ENCODE peak calls at places on chromosomes 16 and 17, in eight cellular contexts. N, V, K, F, E, T, R and L are unnamed samples. For H3K4me1, the result is how much of the 10 kb centered on the place peaks cover.

GRCh38 chr17:72249441-72249840 is 128.6 kb downstream of the SOX9 start:
- DNase-seq in V (no peak), T (no peak), N (no peak), E (peak), R (peak), K (no peak), F (no peak), L (peak)

GRCh38 chr16:20781697-20782096 is 17.9 kb downstream of the ACSM3 start:
- DNase-seq in K (no peak), N (no peak), V (no peak), T (no peak), R (no peak), F (no peak), E (no peak), L (no peak)

GRCh38 chr17:50687200-50688066 is 20.3 kb downstream of the ANKRD40 start:
- DNase-seq in F (no peak), K (no peak), N (no peak), R (no peak), V (no peak), T (peak), E (no peak), L (no peak)

GRCh38 chr16:89449726-89450335 is 40.5 kb downstream of the ANKRD11 start:
- DNase-seq in R (no peak), F (peak), T (peak), K (no peak), E (no peak), N (no peak), V (no peak), L (peak)

GRCh38 chr17:77363821-77364361 is 223.1 kb downstream of the SEC14L1 start:
- DNase-seq in K (peak), R (no peak), F (peak), V (no peak), T (peak), E (no peak), N (peak), L (no peak)

GRCh38 chr16:49116873-49117272 is 164.8 kb downstream of the CBLN1 start:
- DNase-seq in K (no peak), F (no peak), V (no peak), T (no peak), E (no peak), R (no peak), N (no peak), L (peak)

GRCh38 chr17:7122386-7122785 is 7.8 kb upstream of the ASGR2 start:
- DNase-seq in N (no peak), E (no peak), R (no peak), K (no peak), F (peak), V (no peak), T (no peak), L (no peak)

GRCh38 chr17:14387036-14387435 is 86.2 kb downstream of the HS3ST3B1 start:
- DNase-seq in T (no peak), E (no peak), K (no peak), F (no peak), N (no peak), V (no peak), R (no peak), L (no peak)

GRCh38 chr17:74332763-74333220 is 6.8 kb downstream of the KIF19 start:
- DNase-seq in F (no peak), N (no peak), R (peak), K (no peak), V (no peak), E (peak), T (no peak), L (no peak)

GRCh38 chr17:39261286-39261685 is 35.5 kb upstream of the STAC2 start:
- DNase-seq in V (no peak), N (no peak), T (no peak), F (no peak), K (no peak), R (no peak), E (no peak), L (no peak)

GRCh38 chr16:2296662-2297505 is 29.0 kb upstream of the RNPS1 start:
- DNase-seq in E (peak), V (peak), K (no peak), R (no peak), F (no peak), T (peak), N (peak), L (no peak)

GRCh38 chr17:50944054-50944901 is 78.1 kb upstream of the TOB1 start:
- DNase-seq in N (peak), E (peak), T (peak), V (peak), F (peak), K (peak), R (peak), L (no peak)

GRCh38 chr16:67528870-67529638 is 425 bp downstream of the RIPOR1 start:
- DNase-seq in F (peak), V (peak), K (no peak), R (peak), E (peak), T (peak), N (no peak), L (no peak)

GRCh38 chr17:77651983-77652382 is 306.5 kb upstream of the TNRC6C start:
- DNase-seq in F (no peak), R (no peak), V (no peak), K (no peak), T (no peak), N (no peak), E (no peak), L (no peak)

GRCh38 chr16:11687606-11688519 is 19.6 kb downstream of the SNN start:
- DNase-seq in R (no peak), F (no peak), T (no peak), V (no peak), N (no peak), E (no peak), K (no peak), L (no peak)

GRCh38 chr16:84220851-84221250 is 19.0 kb downstream of the KCNG4 start:
- DNase-seq in K (no peak), F (peak), E (no peak), V (no peak), T (peak), N (no peak), R (no peak), L (no peak)

GRCh38 chr17:37220609-37220953 is 155.2 kb upstream of the C17orf78 start:
- DNase-seq in F (peak), K (peak), E (no peak), T (no peak), N (no peak), V (peak), R (peak), L (no peak)

GRCh38 chr17:38587956-38588771 is 17.6 kb downstream of the SRCIN1 start:
- DNase-seq in R (no peak), N (no peak), V (no peak), T (no peak), K (no peak), E (no peak), F (no peak), L (no peak)

GRCh38 chr16:69143116-69143515 is 10.7 kb downstream of the UTP4 start:
- DNase-seq in R (peak), E (peak), V (no peak), K (no peak), T (no peak), N (no peak), F (no peak), L (no peak)

GRCh38 chr17:40103082-40103741 is 2.8 kb upstream of the NR1D1 start:
- DNase-seq in R (no peak), F (no peak), E (peak), K (no peak), T (no peak), V (no peak), N (peak), L (no peak)

GRCh38 chr17:61407211-61407911 is 7.7 kb downstream of the TBX2 start:
- DNase-seq in K (no peak), E (no peak), N (peak), T (no peak), R (no peak), V (peak), F (peak), L (no peak)

GRCh38 chr17:67441052-67441738 is 64.1 kb downstream of the PITPNC1 start:
- DNase-seq in V (no peak), R (peak), K (peak), F (peak), T (peak), E (peak), N (no peak), L (no peak)

GRCh38 chr16:83810906-83811305 is 3.1 kb downstream of the HSBP1 start:
- DNase-seq in E (no peak), V (no peak), K (no peak), T (peak), F (no peak), N (no peak), R (no peak), L (no peak)

GRCh38 chr17:77131919-77132318 is 8.8 kb upstream of the SEC14L1 start:
- DNase-seq in R (no peak), V (no peak), F (peak), N (no peak), T (no peak), K (no peak), E (no peak), L (peak)

GRCh38 chr16:27805828-27806351 is 255.9 kb downstream of the KATNIP start:
- DNase-seq in F (no peak), T (no peak), N (no peak), E (no peak), V (no peak), K (no peak), R (no peak), L (no peak)

GRCh38 chr17:68840073-68840472 is 115.1 kb downstream of the ABCA8 start:
- DNase-seq in F (no peak), K (no peak), T (no peak), V (no peak), R (no peak), N (no peak), E (no peak), L (no peak)
- H3K4me1 ChIP-seq in F (under half), K (under half), T (under half), V (under half), R (under half), N (under half), E (under half), L (under half)

GRCh38 chr16:31291376-31291775 is 31.6 kb downstream of the ITGAM start:
- DNase-seq in T (peak), E (no peak), F (no peak), K (no peak), N (no peak), V (no peak), R (no peak), L (no peak)
- TF ChIP-seq CTCF in T (no peak), E (no peak), F (no peak), K (no peak), N (no peak), V (no peak), R (no peak), L (no peak)

GRCh38 chr17:64130559-64131001 is 636 bp upstream of the ERN1 start:
- DNase-seq in F (peak), K (peak), E (peak), R (peak), T (peak), N (peak), V (no peak), L (peak)
- H3K27ac ChIP-seq in F (peak), K (peak), E (peak), R (peak), T (peak), N (peak), V (no peak), L (peak)

DNA sequence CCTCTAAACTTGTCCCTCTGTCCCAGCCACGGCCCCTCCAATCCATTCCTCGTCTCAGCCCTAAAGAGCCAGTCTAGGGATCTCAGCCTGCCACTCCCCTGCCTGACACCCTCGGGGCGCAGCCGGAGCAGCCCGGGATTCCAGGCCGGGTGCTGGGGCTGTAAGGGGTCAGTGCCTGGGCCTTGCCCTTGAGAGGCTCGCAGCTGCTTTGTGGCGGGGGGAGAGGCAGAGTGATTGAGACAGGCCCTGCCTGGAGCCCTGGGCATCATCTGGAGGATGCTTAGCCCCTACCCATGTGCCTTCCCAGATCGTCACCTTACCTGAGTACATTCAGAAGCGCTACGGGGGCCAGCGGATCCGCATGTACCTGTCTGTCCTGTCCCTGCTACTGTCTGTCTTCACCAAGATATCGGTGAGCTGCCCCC is 8.3 kb downstream of the SLC5A10 start:
- DNase-seq in E (no peak), F (no peak), V (no peak), K (no peak), R (no peak), T (no peak), N (peak), L (no peak)
- H3K4me1 ChIP-seq in E (under half), F (under half), V (under half), K (under half), R (under half), T (under half), N (under half), L (under half)

DNA sequence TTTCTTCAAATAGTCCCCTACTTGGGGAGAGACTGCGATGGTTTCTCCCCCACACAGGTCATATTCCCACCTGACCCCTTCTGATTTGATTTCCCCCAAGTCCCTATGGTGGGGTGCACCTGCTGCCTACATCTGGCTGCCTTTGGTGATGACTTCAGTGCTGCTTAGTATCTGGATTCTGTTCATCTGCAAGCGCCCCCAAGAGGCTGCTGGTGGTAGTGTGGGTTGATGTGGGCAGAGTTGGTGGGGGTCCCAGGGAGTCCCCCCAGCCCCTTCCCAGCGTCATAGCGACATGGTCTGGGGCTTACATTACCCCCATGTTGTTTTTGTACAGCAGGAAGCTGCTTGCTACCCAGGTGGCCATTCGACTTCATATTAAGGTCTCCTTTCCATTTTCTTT is 99.2 kb downstream of the NTN1 start:
- DNase-seq in K (no peak), F (no peak), V (no peak), T (no peak), N (no peak), E (no peak), R (no peak), L (no peak)
- TF ChIP-seq CTCF in K (no peak), F (no peak), V (peak), T (peak), N (peak), E (no peak), R (no peak), L (no peak)

GRCh38 chr17:42821176-42821575 is 2.9 kb downstream of the BECN1 start:
- DNase-seq in V (no peak), R (no peak), E (no peak), T (no peak), K (no peak), F (no peak), N (no peak), L (no peak)

GRCh38 chr17:42819939-42820535 is 4.0 kb downstream of the BECN1 start:
- DNase-seq in E (peak), K (peak), N (peak), R (peak), F (peak), V (peak), T (peak), L (no peak)

GRCh38 chr17:42817866-42818265 is 6.2 kb downstream of the BECN1 start:
- DNase-seq in R (no peak), F (peak), E (no peak), N (no peak), T (peak), K (no peak), V (no peak), L (peak)

GRCh38 chr17:42814633-42815399 is 9.3 kb downstream of the BECN1 start:
- DNase-seq in N (no peak), R (no peak), V (no peak), E (no peak), F (peak), T (peak), K (no peak), L (no peak)

GRCh38 chr17:42818379-42818778 is 5.7 kb downstream of the BECN1 start:
- DNase-seq in V (no peak), K (no peak), R (no peak), E (no peak), T (peak), F (peak), N (no peak), L (no peak)
- H3K27ac ChIP-seq in V (no peak), K (no peak), R (no peak), E (no peak), T (peak), F (no peak), N (no peak), L (no peak)